ENCODE peak calls at places on chromosome 16, in eight cellular contexts. One of them, this sample, is unnamed.

GRCh38 chr16:86389566-86390328 is 120.6 kb upstream of the FOXF1 start:
- DNase-seq in Karpas-422: no peak
- DNase-seq in HepG2: no peak
- DNase-seq in PC-3: no peak
- DNase-seq in GM23248: peak; percentile 58
- DNase-seq in endothelial cell of umbilical vein: peak; percentile 84
- DNase-seq in OCI-LY7: no peak
- DNase-seq in GM12878: no peak
- DNase-seq in this sample: no peak

GRCh38 chr16:1997591-1998359 is 8.0 kb downstream of the SYNGR3 start:
- DNase-seq in Karpas-422: no peak
- DNase-seq in HepG2: no peak
- DNase-seq in PC-3: no peak
- DNase-seq in GM23248: peak; percentile 82
- DNase-seq in endothelial cell of umbilical vein: no peak
- DNase-seq in OCI-LY7: no peak
- DNase-seq in GM12878: no peak
- DNase-seq in this sample: no peak

GRCh38 chr16:27377666-27378485 is 24.1 kb upstream of the IL21R start:
- DNase-seq in Karpas-422: peak; percentile 75
- DNase-seq in HepG2: no peak
- DNase-seq in PC-3: no peak
- DNase-seq in GM23248: no peak
- DNase-seq in endothelial cell of umbilical vein: no peak
- DNase-seq in OCI-LY7: peak; percentile 89
- DNase-seq in GM12878: peak; percentile 72
- DNase-seq in this sample: no peak

GRCh38 chr16:58709338-58709737 is 24.8 kb upstream of the SLC38A7 start:
- DNase-seq in Karpas-422: no peak
- DNase-seq in HepG2: no peak
- DNase-seq in PC-3: no peak
- DNase-seq in GM23248: no peak
- DNase-seq in endothelial cell of umbilical vein: no peak
- DNase-seq in OCI-LY7: no peak
- DNase-seq in GM12878: no peak
- DNase-seq in this sample: no peak

GRCh38 chr16:89324056-89325010 is 106.8 kb downstream of the ZNF778 start:
- DNase-seq in Karpas-422: no peak
- DNase-seq in HepG2: no peak
- DNase-seq in PC-3: peak; percentile 20
- DNase-seq in GM23248: peak; percentile 83
- DNase-seq in endothelial cell of umbilical vein: no peak
- DNase-seq in OCI-LY7: no peak
- DNase-seq in GM12878: peak; percentile 90
- DNase-seq in this sample: no peak

GRCh38 chr16:14539631-14540030 is 90.4 kb downstream of the PARN start:
- DNase-seq in Karpas-422: no peak
- DNase-seq in HepG2: no peak
- DNase-seq in PC-3: no peak
- DNase-seq in GM23248: peak; percentile 18
- DNase-seq in endothelial cell of umbilical vein: no peak
- DNase-seq in OCI-LY7: no peak
- DNase-seq in GM12878: no peak
- DNase-seq in this sample: no peak

GRCh38 chr16:65105173-65105572 is 16.7 kb downstream of the CDH11 start:
- DNase-seq in Karpas-422: no peak
- DNase-seq in HepG2: no peak
- DNase-seq in PC-3: no peak
- DNase-seq in GM23248: no peak
- DNase-seq in endothelial cell of umbilical vein: no peak
- DNase-seq in OCI-LY7: no peak
- DNase-seq in GM12878: no peak
- DNase-seq in this sample: no peak

GRCh38 chr16:29678691-29679267 is at the start of gene QPRT:
- DNase-seq in Karpas-422: no peak
- DNase-seq in HepG2: peak; percentile 85
- DNase-seq in PC-3: no peak
- DNase-seq in GM23248: no peak
- DNase-seq in endothelial cell of umbilical vein: no peak
- DNase-seq in OCI-LY7: peak; percentile 31
- DNase-seq in GM12878: no peak
- DNase-seq in this sample: peak; percentile 87

GRCh38 chr16:12089492-12090161 is 113.1 kb downstream of the SNX29 start:
- DNase-seq in Karpas-422: no peak
- DNase-seq in HepG2: peak; percentile 48
- DNase-seq in PC-3: no peak
- DNase-seq in GM23248: peak; percentile 89
- DNase-seq in endothelial cell of umbilical vein: peak; percentile 73
- DNase-seq in OCI-LY7: peak; percentile 63
- DNase-seq in GM12878: no peak
- DNase-seq in this sample: peak; percentile 50

GRCh38 chr16:78413651-78414050 is 314.2 kb downstream of the WWOX start:
- DNase-seq in Karpas-422: no peak
- DNase-seq in HepG2: no peak
- DNase-seq in PC-3: no peak
- DNase-seq in GM23248: no peak
- DNase-seq in endothelial cell of umbilical vein: no peak
- DNase-seq in OCI-LY7: no peak
- DNase-seq in GM12878: no peak
- DNase-seq in this sample: no peak

DNA sequence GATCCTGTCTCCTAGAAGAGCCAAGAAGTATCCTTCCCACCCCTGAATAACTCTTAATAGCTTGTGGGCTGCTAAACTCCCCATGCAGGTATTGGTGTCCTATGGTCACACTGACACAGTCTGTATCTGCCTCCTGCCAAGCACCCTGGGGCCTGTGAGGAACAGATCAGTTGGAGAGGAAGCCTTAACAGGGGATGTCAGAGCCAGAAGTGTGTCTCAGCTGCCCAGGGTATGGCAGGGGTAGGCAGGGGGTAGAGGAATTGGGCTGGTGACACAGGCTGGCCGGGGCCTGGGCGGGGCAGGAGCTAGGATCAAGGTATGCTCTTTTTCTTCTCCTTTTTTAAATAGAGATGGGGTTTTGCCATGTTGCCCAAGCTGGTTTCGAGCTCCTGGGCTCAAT is 44.7 kb downstream of the DDX19A start:
- DNase-seq in Karpas-422: no peak
- DNase-seq in HepG2: no peak
- DNase-seq in PC-3: no peak
- DNase-seq in GM23248: no peak
- DNase-seq in endothelial cell of umbilical vein: no peak
- DNase-seq in OCI-LY7: no peak
- DNase-seq in GM12878: no peak
- DNase-seq in this sample: no peak
- H3K4me2 ChIP-seq in Karpas-422: no peak overlapping the region
- H3K4me2 ChIP-seq in HepG2: no peak overlapping the region
- H3K4me2 ChIP-seq in PC-3: no peak overlapping the region
- H3K4me2 ChIP-seq in GM23248: no peak overlapping the region
- H3K4me2 ChIP-seq in endothelial cell of umbilical vein: no peak overlapping the region
- H3K4me2 ChIP-seq in OCI-LY7: no peak overlapping the region
- H3K4me2 ChIP-seq in GM12878: no peak overlapping the region
- H3K4me2 ChIP-seq in this sample: no peak overlapping the region

GRCh38 chr16:50984688-50985087 is 166.4 kb downstream of the SALL1 start:
- DNase-seq in Karpas-422: no peak
- DNase-seq in HepG2: no peak
- DNase-seq in PC-3: no peak
- DNase-seq in GM23248: no peak
- DNase-seq in endothelial cell of umbilical vein: no peak
- DNase-seq in OCI-LY7: no peak
- DNase-seq in GM12878: no peak
- DNase-seq in this sample: no peak

GRCh38 chr16:50979806-50980620 is 171.1 kb downstream of the SALL1 start:
- DNase-seq in Karpas-422: no peak
- DNase-seq in HepG2: no peak
- DNase-seq in PC-3: no peak
- DNase-seq in GM23248: no peak
- DNase-seq in endothelial cell of umbilical vein: no peak
- DNase-seq in OCI-LY7: no peak
- DNase-seq in GM12878: no peak
- DNase-seq in this sample: no peak

GRCh38 chr16:50985733-50986132 is 165.3 kb downstream of the SALL1 start:
- DNase-seq in Karpas-422: no peak
- DNase-seq in HepG2: no peak
- DNase-seq in PC-3: no peak
- DNase-seq in GM23248: no peak
- DNase-seq in endothelial cell of umbilical vein: no peak
- DNase-seq in OCI-LY7: peak; percentile 16
- DNase-seq in GM12878: no peak
- DNase-seq in this sample: no peak

GRCh38 chr16:50982808-50983207 is 168.3 kb downstream of the SALL1 start:
- DNase-seq in Karpas-422: no peak
- DNase-seq in HepG2: no peak
- DNase-seq in PC-3: no peak
- DNase-seq in GM23248: no peak
- DNase-seq in endothelial cell of umbilical vein: no peak
- DNase-seq in OCI-LY7: no peak
- DNase-seq in GM12878: no peak
- DNase-seq in this sample: no peak

GRCh38 chr16:50981951-50982350 is 169.1 kb downstream of the SALL1 start:
- DNase-seq in Karpas-422: no peak
- DNase-seq in HepG2: no peak
- DNase-seq in PC-3: no peak
- DNase-seq in GM23248: no peak
- DNase-seq in endothelial cell of umbilical vein: no peak
- DNase-seq in OCI-LY7: no peak
- DNase-seq in GM12878: no peak
- DNase-seq in this sample: no peak
- H3K79me2 ChIP-seq in Karpas-422: no peaks in the 10 kb centered on the region
- H3K79me2 ChIP-seq in HepG2: no peaks in the 10 kb centered on the region
- H3K79me2 ChIP-seq in PC-3: no peaks in the 10 kb centered on the region
- H3K79me2 ChIP-seq in GM23248: no peaks in the 10 kb centered on the region
- H3K79me2 ChIP-seq in endothelial cell of umbilical vein: no peaks in the 10 kb centered on the region
- H3K79me2 ChIP-seq in OCI-LY7: no peaks in the 10 kb centered on the region
- H3K79me2 ChIP-seq in GM12878: no peaks in the 10 kb centered on the region
- H3K79me2 ChIP-seq in this sample: no peaks in the 10 kb centered on the region

GRCh38 chr16:68090526-68090925 is 5.4 kb downstream of the NFATC3 start:
- DNase-seq in Karpas-422: peak; percentile 68
- DNase-seq in HepG2: no peak
- DNase-seq in PC-3: no peak
- DNase-seq in GM23248: no peak
- DNase-seq in endothelial cell of umbilical vein: no peak
- DNase-seq in OCI-LY7: no peak
- DNase-seq in GM12878: no peak
- DNase-seq in this sample: no peak

GRCh38 chr16:68088130-68088972 is 3.2 kb downstream of the NFATC3 start:
- DNase-seq in Karpas-422: no peak
- DNase-seq in HepG2: no peak
- DNase-seq in PC-3: no peak
- DNase-seq in GM23248: no peak
- DNase-seq in endothelial cell of umbilical vein: no peak
- DNase-seq in OCI-LY7: no peak
- DNase-seq in GM12878: no peak
- DNase-seq in this sample: no peak

GRCh38 chr16:68091604-68092261 is 6.6 kb downstream of the NFATC3 start:
- DNase-seq in Karpas-422: no peak
- DNase-seq in HepG2: peak; percentile 70
- DNase-seq in PC-3: peak; percentile 21
- DNase-seq in GM23248: peak; percentile 68
- DNase-seq in endothelial cell of umbilical vein: peak; percentile 74
- DNase-seq in OCI-LY7: no peak
- DNase-seq in GM12878: no peak
- DNase-seq in this sample: no peak

GRCh38 chr16:68089067-68089466 is 3.9 kb downstream of the NFATC3 start:
- DNase-seq in Karpas-422: no peak
- DNase-seq in HepG2: no peak
- DNase-seq in PC-3: no peak
- DNase-seq in GM23248: no peak
- DNase-seq in endothelial cell of umbilical vein: no peak
- DNase-seq in OCI-LY7: no peak
- DNase-seq in GM12878: no peak
- DNase-seq in this sample: no peak

GRCh38 chr16:68090109-68090508 is 4.9 kb downstream of the NFATC3 start:
- DNase-seq in Karpas-422: peak; percentile 71
- DNase-seq in HepG2: no peak
- DNase-seq in PC-3: no peak
- DNase-seq in GM23248: no peak
- DNase-seq in endothelial cell of umbilical vein: no peak
- DNase-seq in OCI-LY7: peak; percentile 60
- DNase-seq in GM12878: no peak
- DNase-seq in this sample: no peak
- H3K4me2 ChIP-seq in Karpas-422: peak overlapping the region; percentile 68
- H3K4me2 ChIP-seq in HepG2: peak overlapping the region; percentile 52
- H3K4me2 ChIP-seq in PC-3: no peak overlapping the region
- H3K4me2 ChIP-seq in GM23248: no peak overlapping the region
- H3K4me2 ChIP-seq in endothelial cell of umbilical vein: no peak overlapping the region
- H3K4me2 ChIP-seq in OCI-LY7: peak overlapping the region; percentile 78
- H3K4me2 ChIP-seq in GM12878: peak overlapping the region; percentile 64
- H3K4me2 ChIP-seq in this sample: no peak overlapping the region

GRCh38 chr16:48597563-48598392 is 12.2 kb downstream of the N4BP1 start:
- DNase-seq in Karpas-422: no peak
- DNase-seq in HepG2: no peak
- DNase-seq in PC-3: no peak
- DNase-seq in GM23248: peak; percentile 35
- DNase-seq in endothelial cell of umbilical vein: peak; percentile 46
- DNase-seq in OCI-LY7: no peak
- DNase-seq in GM12878: no peak
- DNase-seq in this sample: no peak

GRCh38 chr16:48591976-48592375 is 18.0 kb downstream of the N4BP1 start:
- DNase-seq in Karpas-422: no peak
- DNase-seq in HepG2: no peak
- DNase-seq in PC-3: no peak
- DNase-seq in GM23248: no peak
- DNase-seq in endothelial cell of umbilical vein: no peak
- DNase-seq in OCI-LY7: no peak
- DNase-seq in GM12878: no peak
- DNase-seq in this sample: no peak

GRCh38 chr16:48596326-48596725 is 13.7 kb downstream of the N4BP1 start:
- DNase-seq in Karpas-422: no peak
- DNase-seq in HepG2: no peak
- DNase-seq in PC-3: no peak
- DNase-seq in GM23248: no peak
- DNase-seq in endothelial cell of umbilical vein: no peak
- DNase-seq in OCI-LY7: no peak
- DNase-seq in GM12878: no peak
- DNase-seq in this sample: no peak

GRCh38 chr16:48590476-48590875 is 19.5 kb downstream of the N4BP1 start:
- DNase-seq in Karpas-422: no peak
- DNase-seq in HepG2: no peak
- DNase-seq in PC-3: no peak
- DNase-seq in GM23248: no peak
- DNase-seq in endothelial cell of umbilical vein: no peak
- DNase-seq in OCI-LY7: no peak
- DNase-seq in GM12878: no peak
- DNase-seq in this sample: no peak

DNA sequence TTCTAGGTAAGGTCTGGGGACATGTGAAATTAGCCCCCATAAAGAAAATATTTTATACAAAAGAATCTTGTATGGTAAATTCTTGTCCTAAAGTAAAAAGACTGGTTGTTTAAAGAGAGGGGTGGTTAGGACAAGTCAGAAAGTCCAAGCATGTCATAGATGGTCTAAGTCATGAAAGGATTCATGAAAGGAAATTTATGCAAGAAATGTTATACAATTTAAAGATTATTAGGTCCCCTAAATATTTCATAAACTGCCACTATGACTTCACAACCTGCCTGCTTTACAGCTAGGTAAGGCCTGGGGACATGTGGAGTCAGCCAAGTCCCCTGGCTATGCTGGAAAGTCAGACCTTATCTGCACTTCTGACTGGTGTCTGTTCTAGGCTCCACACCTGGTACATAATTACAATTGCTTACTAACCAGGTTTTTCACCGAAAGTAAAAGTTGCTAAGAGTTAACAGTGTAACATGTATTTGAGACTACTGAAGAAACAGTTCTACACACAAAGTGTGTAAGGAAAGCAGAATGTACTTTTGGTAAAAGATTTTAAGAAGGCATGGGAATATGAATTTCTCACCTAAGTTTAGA is 17.0 kb downstream of the N4BP1 start:
- DNase-seq in Karpas-422: peak; percentile 48
- DNase-seq in HepG2: no peak
- DNase-seq in PC-3: no peak
- DNase-seq in GM23248: no peak
- DNase-seq in endothelial cell of umbilical vein: no peak
- DNase-seq in OCI-LY7: peak; percentile 50
- DNase-seq in GM12878: no peak
- DNase-seq in this sample: peak; percentile 23
- H3K79me2 ChIP-seq in Karpas-422: peaks cover 99% of the 10 kb centered on the region
- H3K79me2 ChIP-seq in HepG2: peaks cover 92% of the 10 kb centered on the region
- H3K79me2 ChIP-seq in PC-3: peaks cover 76% of the 10 kb centered on the region
- H3K79me2 ChIP-seq in GM23248: peaks cover 100% of the 10 kb centered on the region
- H3K79me2 ChIP-seq in endothelial cell of umbilical vein: peaks cover 48% of the 10 kb centered on the region
- H3K79me2 ChIP-seq in OCI-LY7: peaks cover 28% of the 10 kb centered on the region
- H3K79me2 ChIP-seq in GM12878: peaks cover 46% of the 10 kb centered on the region
- H3K79me2 ChIP-seq in this sample: peaks cover 100% of the 10 kb centered on the region

This sample was measured in neural progenitor cell.